ENCODE peak calls at places on chromosome 13, in ten cellular contexts. S is gastrocnemius medialis, A is body of pancreas, M is colonic mucosa, C is OCI-LY7, H is neuronal stem cell, Z is lung, R is endothelial cell of umbilical vein, N is kidney, Q is heart left ventricle. X is an unnamed sample. For H3K4me1 and H3K9me3, the result is how much of the 10 kb centered on the place peaks cover.

GRCh38 chr13:88000239-88000638 is 329.1 kb downstream of the SLITRK5 start:
- DNase-seq in S (no peak), A (no peak), M (no peak), C (peak), H (no peak), Z (no peak), R (no peak), N (no peak), Q (no peak), X (no peak)

GRCh38 chr13:20400774-20401173 is 124.9 kb downstream of the CRYL1 start:
- DNase-seq in S (no peak), A (no peak), M (no peak), C (no peak), H (no peak), Z (no peak), R (no peak), N (no peak), Q (no peak), X (no peak)

GRCh38 chr13:43880451-43880850 is 747 bp downstream of the LACC1 start:
- DNase-seq in S (no peak), A (no peak), M (no peak), C (peak), H (no peak), Z (no peak), R (no peak), N (no peak), Q (no peak), X (no peak)

GRCh38 chr13:42615691-42616090 is 41.7 kb downstream of the TNFSF11 start:
- DNase-seq in S (no peak), A (no peak), M (no peak), C (no peak), H (no peak), Z (no peak), R (no peak), N (no peak), Q (no peak), X (no peak)

GRCh38 chr13:92838786-92839185 is 387.8 kb upstream of the GPC6 start:
- DNase-seq in S (no peak), A (no peak), M (no peak), C (no peak), H (no peak), Z (no peak), R (no peak), N (no peak), Q (no peak), X (no peak)

GRCh38 chr13:22031702-22032286 is 360.9 kb downstream of the FGF9 start:
- DNase-seq in S (no peak), A (peak), M (no peak), C (no peak), H (no peak), Z (no peak), R (no peak), N (no peak), Q (no peak), X (no peak)

GRCh38 chr13:98909016-98909415 is 68.8 kb downstream of the DOCK9 start:
- DNase-seq in S (no peak), A (no peak), M (no peak), C (no peak), H (no peak), Z (no peak), R (peak), N (no peak), Q (no peak), X (no peak)

GRCh38 chr13:101979825-101980224 is 422.0 kb downstream of the FGF14 start:
- DNase-seq in S (no peak), A (no peak), M (peak), C (no peak), H (no peak), Z (no peak), R (no peak), N (no peak), Q (no peak), X (no peak)

GRCh38 chr13:60617863-60618733 is 221.1 kb downstream of the TDRD3 start:
- DNase-seq in S (no peak), A (no peak), M (no peak), C (no peak), H (no peak), Z (no peak), R (peak), N (no peak), Q (no peak), X (peak)

GRCh38 chr13:99230991-99231390 is 27.2 kb downstream of the GPR18 start:
- DNase-seq in S (no peak), A (no peak), M (no peak), C (no peak), H (no peak), Z (no peak), R (no peak), N (no peak), Q (no peak), X (no peak)

GRCh38 chr13:105611424-105611823 is 924.0 kb downstream of the EFNB2 start:
- DNase-seq in S (no peak), A (no peak), M (no peak), C (no peak), H (no peak), Z (no peak), R (peak), N (no peak), Q (no peak), X (peak)

GRCh38 chr13:112103971-112104872 is 37.3 kb downstream of the SOX1 start:
- DNase-seq in S (no peak), A (no peak), M (no peak), C (no peak), H (peak), Z (no peak), R (no peak), N (peak), Q (no peak), X (peak)

GRCh38 chr13:49444517-49445395 is 682 bp downstream of the SETDB2 start:
- DNase-seq in S (no peak), A (peak), M (peak), C (peak), H (peak), Z (no peak), R (no peak), N (no peak), Q (peak), X (peak)
- H3K4me1 ChIP-seq in S (under half), A (under half), M (under half), C (under half), H (under half), Z (under half), R (under half), N (under half), Q (under half), X (under half)

DNA sequence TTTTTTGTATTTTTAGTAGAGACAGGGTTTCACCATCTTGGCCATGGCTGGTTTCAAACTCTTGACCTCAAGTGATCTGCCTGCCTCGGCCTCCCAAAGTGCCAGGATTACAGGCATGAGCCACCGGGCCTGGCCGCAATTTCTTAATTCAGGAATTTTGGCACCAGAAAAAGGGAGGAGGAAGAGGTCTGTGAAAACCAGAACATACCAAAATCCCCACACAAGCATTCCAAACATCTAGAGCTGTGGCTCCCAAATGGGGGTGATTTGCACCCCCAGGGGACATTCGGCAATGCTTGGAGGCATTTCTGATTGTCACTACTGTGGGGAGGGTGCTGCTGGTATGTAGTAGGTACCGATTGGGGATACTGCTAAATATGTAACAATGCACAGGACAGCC is 40.2 kb upstream of the ABCC4 start:
- DNase-seq in S (no peak), A (no peak), M (no peak), C (no peak), H (no peak), Z (no peak), R (no peak), N (no peak), Q (no peak), X (no peak)
- H3K9me3 ChIP-seq in S (under half), A (under half), M (under half), C (under half), H (under half), Z (under half), R (under half), N (under half), Q (under half), X (under half)

GRCh38 chr13:50810998-50811397 is 32.5 kb downstream of the DLEU7 start:
- DNase-seq in S (no peak), A (no peak), M (no peak), C (peak), H (no peak), Z (no peak), R (no peak), N (no peak), Q (no peak), X (no peak)
- H3K4me1 ChIP-seq in S (under half), A (under half), M (under half), C (under half), H (under half), Z (under half), R (under half), N (under half), Q (under half), X (under half)

GRCh38 chr13:32080328-32080744 is 48.8 kb downstream of the FRY start:
- DNase-seq in S (no peak), A (no peak), M (no peak), C (no peak), H (no peak), Z (no peak), R (no peak), N (no peak), Q (no peak), X (no peak)
- H3K9me3 ChIP-seq in S (under half), A (under half), M (under half), C (under half), H (under half), Z (under half), R (under half), N (under half), Q (under half), X (under half)

GRCh38 chr13:113488283-113488682 is 2.2 kb downstream of the DCUN1D2 start:
- DNase-seq in S (no peak), A (no peak), M (no peak), C (no peak), H (no peak), Z (no peak), R (no peak), N (no peak), Q (no peak), X (no peak)

GRCh38 chr13:113489549-113490495 is 689 bp downstream of the DCUN1D2 start:
- DNase-seq in S (no peak), A (no peak), M (peak), C (peak), H (peak), Z (peak), R (peak), N (peak), Q (peak), X (peak)

GRCh38 chr13:113491418-113491883 is 940 bp upstream of the DCUN1D2 start:
- DNase-seq in S (no peak), A (peak), M (peak), C (no peak), H (peak), Z (no peak), R (peak), N (peak), Q (no peak), X (peak)

GRCh38 chr13:113490496-113491417 is at the start of gene DCUN1D2:
- DNase-seq in S (peak), A (peak), M (peak), C (peak), H (peak), Z (peak), R (peak), N (peak), Q (peak), X (peak)

GRCh38 chr13:113489171-113489548 is 1.4 kb downstream of the DCUN1D2 start:
- DNase-seq in S (no peak), A (no peak), M (no peak), C (no peak), H (peak), Z (no peak), R (no peak), N (no peak), Q (no peak), X (peak)
- H3K4me1 ChIP-seq in S (half or more), A (under half), M (under half), C (under half), H (under half), Z (under half), R (under half), N (under half), Q (half or more), X (under half)

DNA sequence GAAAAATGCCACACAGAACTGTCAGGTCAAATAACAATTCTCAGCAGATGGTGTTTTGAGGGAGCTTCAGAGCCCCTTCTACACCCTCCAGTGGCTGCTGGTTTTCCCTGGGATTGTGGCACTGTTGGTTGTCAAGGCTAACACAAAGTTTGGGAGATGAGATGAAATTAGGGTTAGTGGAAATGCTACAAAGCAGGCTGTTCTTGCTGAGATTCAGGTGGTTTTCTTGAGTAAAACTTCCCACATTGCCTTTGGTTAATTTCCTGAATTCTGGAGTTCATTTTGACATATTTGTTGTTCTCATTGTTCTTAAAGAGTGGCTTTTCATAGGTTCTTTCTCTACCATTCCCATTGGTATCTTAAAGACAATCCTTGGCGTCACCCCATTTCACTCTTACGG is 22.1 kb downstream of the MED4 start:
- DNase-seq in S (no peak), A (no peak), M (no peak), C (no peak), H (no peak), Z (no peak), R (no peak), N (no peak), Q (no peak), X (no peak)
- H3K9me3 ChIP-seq in S (under half), A (under half), M (under half), C (under half), H (half or more), Z (under half), R (under half), N (under half), Q (under half), X (under half)

GRCh38 chr13:109816112-109816978 is 30.0 kb upstream of the IRS2 start:
- DNase-seq in S (no peak), A (peak), M (no peak), C (no peak), H (no peak), Z (no peak), R (no peak), N (no peak), Q (no peak), X (no peak)

GRCh38 chr13:109818891-109819290 is 32.5 kb upstream of the IRS2 start:
- DNase-seq in S (no peak), A (no peak), M (no peak), C (no peak), H (no peak), Z (no peak), R (no peak), N (no peak), Q (no peak), X (peak)

GRCh38 chr13:109818136-109818535 is 31.8 kb upstream of the IRS2 start:
- DNase-seq in S (no peak), A (no peak), M (no peak), C (no peak), H (no peak), Z (no peak), R (no peak), N (no peak), Q (no peak), X (no peak)

GRCh38 chr13:109815651-109816050 is 29.3 kb upstream of the IRS2 start:
- DNase-seq in S (no peak), A (no peak), M (no peak), C (no peak), H (no peak), Z (no peak), R (no peak), N (no peak), Q (no peak), X (no peak)

GRCh38 chr13:109816979-109817275 is 30.5 kb upstream of the IRS2 start:
- DNase-seq in S (no peak), A (no peak), M (no peak), C (no peak), H (no peak), Z (no peak), R (no peak), N (no peak), Q (no peak), X (no peak)
- H3K4me1 ChIP-seq in S (under half), A (under half), M (under half), C (under half), H (under half), Z (under half), R (under half), N (under half), Q (under half), X (under half)

DNA sequence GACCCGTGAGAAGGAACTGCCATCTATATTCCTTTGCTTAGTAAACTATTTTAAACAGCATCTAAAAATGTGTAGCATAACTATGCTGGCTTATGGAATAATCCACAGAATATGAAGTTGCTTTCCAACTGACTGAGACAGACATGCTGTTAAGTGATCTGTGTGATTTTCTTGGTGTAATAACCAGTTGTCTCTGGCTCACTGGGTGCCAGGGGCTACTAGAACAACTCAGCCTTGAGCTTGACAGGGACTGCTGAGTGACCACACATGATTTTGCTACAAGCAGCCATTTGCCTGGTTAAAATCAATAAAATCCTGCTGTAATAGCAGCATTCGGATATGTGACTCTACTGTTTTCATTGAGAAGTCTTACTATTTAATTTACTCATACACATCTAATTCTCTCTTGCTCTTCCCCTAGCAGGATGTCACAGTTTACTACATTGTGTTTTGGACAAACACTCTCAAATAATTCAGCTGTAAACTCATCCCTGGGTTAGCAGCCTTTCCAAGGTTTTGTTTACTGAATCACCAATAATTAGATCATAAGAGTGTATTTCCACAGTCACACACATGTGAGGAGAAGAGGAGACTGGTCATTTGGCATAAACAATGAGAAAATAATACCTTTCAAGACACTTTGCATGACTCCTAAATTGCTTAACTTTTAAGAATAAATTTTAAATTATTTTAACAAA is 426.2 kb downstream of the PCDH9 start:
- DNase-seq in S (no peak), A (no peak), M (no peak), C (no peak), H (no peak), Z (no peak), R (no peak), N (no peak), Q (no peak), X (no peak)
- H3K9me3 ChIP-seq in S (under half), A (under half), M (under half), C (under half), H (under half), Z (under half), R (under half), N (under half), Q (under half), X (under half)

DNA sequence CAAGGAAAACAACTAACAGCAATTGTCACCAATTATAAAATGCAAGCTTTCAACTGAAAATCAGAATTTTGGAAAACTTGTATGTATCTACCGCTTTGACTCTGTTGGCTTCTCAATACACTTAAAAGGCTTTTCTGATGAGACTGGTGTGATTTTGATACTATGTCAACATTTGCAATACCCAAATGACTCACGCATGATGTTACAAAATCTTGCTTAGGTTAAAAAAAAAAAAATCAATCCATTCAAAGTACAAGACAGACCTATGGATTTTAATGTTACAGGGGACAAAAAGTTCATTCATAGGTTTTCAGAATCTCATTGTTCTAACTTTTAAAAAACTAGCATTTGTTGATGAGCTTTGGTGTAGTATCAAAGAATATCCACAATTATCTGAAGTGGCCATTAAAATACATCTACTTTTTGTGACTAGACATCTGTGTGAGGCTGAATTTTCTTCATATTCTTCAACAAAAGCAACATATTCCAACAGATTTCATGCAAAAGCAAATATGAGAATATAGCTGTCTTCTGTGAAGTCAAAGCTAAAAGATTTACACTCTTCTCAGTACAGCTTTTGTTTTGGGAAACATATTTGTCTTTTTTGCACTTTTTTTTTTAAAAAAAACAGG is 10.7 kb downstream of the ELF1 start:
- DNase-seq in S (no peak), A (no peak), M (no peak), C (no peak), H (no peak), Z (no peak), R (no peak), N (no peak), Q (no peak), X (peak)
- H3K4me1 ChIP-seq in S (under half), A (half or more), M (under half), C (half or more), H (under half), Z (under half), R (under half), N (under half), Q (under half), X (under half)